ENCODE peak calls at places on chromosomes 13 and 19, in four cellular contexts. J, I, L and T are unnamed samples.

GRCh38 chr13:94968040-94968756 is 255.9 kb upstream of the SOX21 start:
- DNase-seq in J (peak; percentile 65), I (peak; percentile 74), L (peak; percentile 12), T (peak; percentile 75)

GRCh38 chr13:42559057-42559456 is 14.9 kb upstream of the TNFSF11 start:
- DNase-seq in J (no peak), I (no peak), L (no peak), T (no peak)

GRCh38 chr13:101390461-101390860 is 25.8 kb downstream of the NALCN start:
- DNase-seq in J (no peak), I (no peak), L (peak; percentile 58), T (no peak)

GRCh38 chr13:73090116-73090811 is 31.5 kb downstream of the KLF5 start:
- DNase-seq in J (no peak), I (peak; percentile 99), L (peak; percentile 83), T (peak; percentile 87)

GRCh38 chr13:42364613-42365000 is 92.7 kb downstream of the AKAP11 start:
- DNase-seq in J (peak; percentile 4), I (peak; percentile 72), L (peak; percentile 42), T (no peak)

GRCh38 chr13:107466326-107466725 is 749.0 kb downstream of the LIG4 start:
- DNase-seq in J (no peak), I (peak; percentile 93), L (peak; percentile 71), T (peak; percentile 31)

GRCh38 chr13:79528759-79529191 is 47.8 kb downstream of the NDFIP2 start:
- DNase-seq in J (no peak), I (no peak), L (peak; percentile 61), T (no peak)

GRCh38 chr13:73803997-73804396 is 330.2 kb downstream of the KLF12 start:
- DNase-seq in J (no peak), I (no peak), L (peak; percentile 47), T (no peak)

GRCh38 chr13:69553976-69554375 is 553.6 kb upstream of the ATXN8OS start:
- DNase-seq in J (no peak), I (peak; percentile 81), L (no peak), T (no peak)

GRCh38 chr19:916645-917322 is 349 bp upstream of the KISS1R start:
- DNase-seq in J (no peak), I (no peak), L (no peak), T (peak; percentile 61)

GRCh38 chr13:100040196-100040595 is 48.7 kb upstream of the PCCA start:
- DNase-seq in J (no peak), I (no peak), L (no peak), T (no peak)

GRCh38 chr13:111484959-111485358 is 164.5 kb downstream of the TEX29 start:
- DNase-seq in J (no peak), I (no peak), L (no peak), T (no peak)

GRCh38 chr19:3140667-3141038 is 4.8 kb downstream of the GNA15 start:
- DNase-seq in J (no peak), I (no peak), L (no peak), T (no peak)

GRCh38 chr13:68523838-68524424 is 1293.8 kb upstream of the PCDH9 start:
- DNase-seq in J (no peak), I (no peak), L (no peak), T (no peak)

GRCh38 chr13:97188207-97188606 is 33.9 kb upstream of the MBNL2 start:
- DNase-seq in J (no peak), I (no peak), L (no peak), T (no peak)

GRCh38 chr13:70087247-70087646 is 20.4 kb upstream of the ATXN8OS start:
- DNase-seq in J (no peak), I (peak; percentile 6), L (no peak), T (no peak)

DNA sequence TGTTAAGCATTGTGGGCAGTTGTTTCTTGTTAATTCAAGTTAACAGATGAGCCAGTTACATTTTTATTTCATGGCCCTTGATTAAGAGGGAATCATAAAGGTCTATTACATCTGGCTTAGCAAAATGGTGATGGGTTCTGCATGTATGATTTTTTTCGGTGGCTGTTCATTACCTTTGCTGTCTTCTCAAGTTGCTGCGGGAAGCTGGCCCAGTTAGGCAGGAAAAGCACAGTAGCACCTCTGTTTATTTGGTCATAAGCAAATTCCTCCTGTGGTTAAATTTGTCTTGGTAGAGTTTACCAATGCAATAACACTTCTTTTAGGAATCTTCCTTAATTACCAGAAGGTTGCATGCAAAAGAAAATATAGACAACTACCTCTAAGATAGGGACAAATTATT is 104.5 kb downstream of the FRY start:
- DNase-seq in J (no peak), I (no peak), L (peak; percentile 17), T (no peak)
- H2BK5ac ChIP-seq in J (no peak overlapping the region), I (no peak overlapping the region), L (no peak overlapping the region), T (no peak overlapping the region)

GRCh38 chr13:106104281-106104901 is 431.1 kb downstream of the EFNB2 start:
- DNase-seq in J (peak; percentile 42), I (peak; percentile 65), L (peak; percentile 79), T (no peak)
- H2AK5ac ChIP-seq in J (no peak overlapping the region), I (no peak overlapping the region), L (no peak overlapping the region), T (no peak overlapping the region)

GRCh38 chr13:113947321-113948033 is 26.4 kb downstream of the C13orf46 start:
- DNase-seq in J (no peak), I (peak; percentile 34), L (peak; percentile 43), T (peak; percentile 49)

GRCh38 chr13:113945857-113946408 is 27.9 kb downstream of the C13orf46 start:
- DNase-seq in J (no peak), I (no peak), L (no peak), T (no peak)

GRCh38 chr13:113948034-113948742 is 25.7 kb downstream of the C13orf46 start:
- DNase-seq in J (no peak), I (no peak), L (no peak), T (no peak)

GRCh38 chr13:113943821-113944565 is 29.9 kb downstream of the C13orf46 start:
- DNase-seq in J (no peak), I (no peak), L (no peak), T (no peak)

DNA sequence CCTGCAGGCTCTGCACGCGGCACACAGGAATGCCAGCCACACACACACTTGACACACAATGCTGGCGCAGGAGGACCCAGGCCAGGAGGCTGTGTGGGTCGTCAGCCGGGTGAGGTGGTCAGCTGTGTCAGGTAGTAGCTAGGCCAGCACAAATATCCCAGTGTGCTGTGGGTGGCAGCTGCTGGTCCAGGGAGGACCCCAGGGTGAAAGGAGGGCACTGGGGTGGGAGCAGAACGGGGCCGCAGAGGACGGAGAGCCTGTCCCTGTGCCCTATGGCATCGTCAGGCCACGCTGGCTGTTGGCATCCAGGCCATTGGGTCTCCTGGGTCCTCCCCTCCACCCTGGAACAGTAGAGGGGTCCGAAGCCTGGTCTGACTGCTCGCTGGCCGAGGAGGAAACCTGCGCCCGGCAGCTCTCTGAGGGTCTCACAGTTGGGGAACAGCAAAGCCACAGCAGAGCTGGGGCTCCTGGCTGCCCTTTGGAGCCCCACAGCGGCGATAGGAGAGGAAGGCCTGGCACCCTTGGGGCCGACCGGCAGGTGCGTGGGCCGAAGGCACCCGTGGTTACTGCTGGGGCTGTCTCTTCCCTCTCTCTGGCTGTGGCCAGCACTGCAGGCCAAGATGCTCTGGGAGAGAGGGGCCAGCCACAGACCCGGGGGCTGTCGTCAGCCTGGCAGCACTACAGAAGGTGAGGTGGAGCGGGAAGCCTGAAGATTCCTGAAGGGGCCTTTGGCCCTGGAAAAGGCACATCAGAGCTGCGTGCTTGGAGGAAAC is 27.3 kb downstream of the C13orf46 start:
- DNase-seq in J (no peak), I (no peak), L (no peak), T (no peak)
- H2BK5ac ChIP-seq in J (peak overlapping the region; percentile 39), I (no peak overlapping the region), L (no peak overlapping the region), T (no peak overlapping the region)

GRCh38 chr13:50917572-50917971 is 8.0 kb downstream of the RNASEH2B start:
- DNase-seq in J (no peak), I (no peak), L (no peak), T (no peak)
- H2AK5ac ChIP-seq in J (no peak overlapping the region), I (no peak overlapping the region), L (no peak overlapping the region), T (no peak overlapping the region)

GRCh38 chr19:29364999-29365398 is 152.0 kb upstream of the UQCRFS1 start:
- DNase-seq in J (no peak), I (no peak), L (no peak), T (no peak)
- H2BK5ac ChIP-seq in J (no peak overlapping the region), I (no peak overlapping the region), L (no peak overlapping the region), T (no peak overlapping the region)